ENCODE peak calls at places on chromosomes 13 and 19, in four cellular contexts. F is AG04450, S is suprapubic skin, E is ascending aorta. D is an unnamed sample.

GRCh38 chr19:52602931-52603330 is 32.8 kb downstream of the ZNF701 start:
- DNase-seq in S (no peak), E (no peak), F (no peak), D (no peak)

GRCh38 chr19:56309511-56310185 is 5.0 kb downstream of the ZSCAN5A start:
- DNase-seq in S (no peak), F (no peak), E (no peak), D (no peak)

GRCh38 chr13:44470623-44471562 is 97.3 kb downstream of the SERP2 start:
- DNase-seq in F (no peak), E (no peak), S (no peak), D (no peak)

GRCh38 chr13:63501702-63502101 is 2086.1 kb upstream of the PCDH20 start:
- DNase-seq in E (no peak), F (no peak), S (no peak), D (no peak)

GRCh38 chr13:99296270-99296865 is 10.8 kb downstream of the GPR183 start:
- DNase-seq in E (no peak), S (no peak), F (no peak), D (no peak)

GRCh38 chr13:80276371-80277289 is 64.3 kb downstream of the SPRY2 start:
- DNase-seq in S (no peak), F (no peak), E (no peak), D (no peak)

GRCh38 chr19:3538258-3538929 is 580 bp upstream of the TEKTIP1 start:
- DNase-seq in F (no peak), S (no peak), E (no peak), D (no peak)

GRCh38 chr19:39670998-39671397 is 15.3 kb downstream of the LGALS16 start:
- DNase-seq in S (no peak), F (no peak), E (no peak), D (no peak)

GRCh38 chr13:44303681-44304432 is 69.8 kb upstream of the SERP2 start:
- DNase-seq in F (no peak), E (peak; percentile 83), S (no peak), D (no peak)

GRCh38 chr13:59861676-59862075 is 302.1 kb downstream of the DIAPH3 start:
- DNase-seq in F (no peak), S (no peak), E (no peak), D (no peak)

GRCh38 chr13:31234729-31235128 is 35.0 kb downstream of the B3GLCT start:
- DNase-seq in E (no peak), S (no peak), F (no peak), D (no peak)

GRCh38 chr19:10510301-10510802 is 6.9 kb downstream of the S1PR5 start:
- DNase-seq in F (no peak), S (no peak), E (no peak), D (no peak)

GRCh38 chr13:103243495-103243894 is 177.3 kb upstream of the SLC10A2 start:
- DNase-seq in E (no peak), F (no peak), S (no peak), D (no peak)

GRCh38 chr19:41849067-41849466 is 4.2 kb downstream of the DMRTC2 start:
- DNase-seq in E (no peak), S (no peak), F (no peak), D (no peak)

GRCh38 chr19:48741222-48741999 is 1.0 kb upstream of the RASIP1 start:
- DNase-seq in E (no peak), F (no peak), S (no peak), D (no peak)

GRCh38 chr19:1103691-1104451 is at the start of gene GPX4:
- DNase-seq in E (peak; percentile 99), F (peak; percentile 99), S (peak; percentile 100), D (peak; percentile 98)

GRCh38 chr13:52195052-52195837 is 35.8 kb upstream of the NEK3 start:
- DNase-seq in F (peak; percentile 26), E (peak; percentile 92), S (peak; percentile 90), D (peak; percentile 84)

GRCh38 chr13:20131057-20131832 is 29.6 kb downstream of the GJA3 start:
- DNase-seq in F (no peak), S (no peak), E (no peak), D (no peak)

GRCh38 chr19:2110822-2111221 is 14.1 kb downstream of the IZUMO4 start:
- DNase-seq in E (no peak), F (no peak), S (no peak), D (no peak)

GRCh38 chr19:16336571-16336970 is 11.9 kb downstream of the KLF2 start:
- DNase-seq in E (no peak), F (no peak), S (no peak), D (no peak)

GRCh38 chr13:80137994-80138393 is 202.9 kb downstream of the SPRY2 start:
- DNase-seq in E (no peak), S (no peak), F (no peak), D (no peak)

GRCh38 chr19:47005873-47006272 is 13.8 kb upstream of the NPAS1 start:
- DNase-seq in F (no peak), S (no peak), E (no peak), D (no peak)

GRCh38 chr13:79659161-79659560 is 178.2 kb downstream of the NDFIP2 start:
- DNase-seq in E (no peak), S (no peak), F (no peak), D (no peak)

GRCh38 chr13:30123575-30123974 is 183.8 kb downstream of the KATNAL1 start:
- DNase-seq in F (no peak), S (no peak), E (no peak), D (no peak)

GRCh38 chr13:30121666-30122065 is 185.7 kb downstream of the KATNAL1 start:
- DNase-seq in F (no peak), E (no peak), S (no peak), D (no peak)

GRCh38 chr13:30121244-30121643 is 186.1 kb downstream of the KATNAL1 start:
- DNase-seq in F (no peak), E (no peak), S (no peak), D (no peak)

GRCh38 chr13:30119476-30119875 is 187.9 kb downstream of the KATNAL1 start:
- DNase-seq in S (no peak), F (no peak), E (no peak), D (no peak)

GRCh38 chr13:30120133-30120822 is 187.1 kb downstream of the KATNAL1 start:
- DNase-seq in E (no peak), F (no peak), S (no peak), D (no peak)
- H3K4me3 ChIP-seq in E (no peak overlapping the region), F (no peak overlapping the region), S (no peak overlapping the region), D (no peak overlapping the region)

GRCh38 chr13:76882431-76882830 is 3.8 kb downstream of the KCTD12 start:
- DNase-seq in S (peak; percentile 72), F (no peak), E (no peak), D (no peak)
- H3K27ac ChIP-seq in S (peak overlapping the region; percentile 5), F (no peak overlapping the region), E (peak overlapping the region; percentile 97), D (no peak overlapping the region)

DNA sequence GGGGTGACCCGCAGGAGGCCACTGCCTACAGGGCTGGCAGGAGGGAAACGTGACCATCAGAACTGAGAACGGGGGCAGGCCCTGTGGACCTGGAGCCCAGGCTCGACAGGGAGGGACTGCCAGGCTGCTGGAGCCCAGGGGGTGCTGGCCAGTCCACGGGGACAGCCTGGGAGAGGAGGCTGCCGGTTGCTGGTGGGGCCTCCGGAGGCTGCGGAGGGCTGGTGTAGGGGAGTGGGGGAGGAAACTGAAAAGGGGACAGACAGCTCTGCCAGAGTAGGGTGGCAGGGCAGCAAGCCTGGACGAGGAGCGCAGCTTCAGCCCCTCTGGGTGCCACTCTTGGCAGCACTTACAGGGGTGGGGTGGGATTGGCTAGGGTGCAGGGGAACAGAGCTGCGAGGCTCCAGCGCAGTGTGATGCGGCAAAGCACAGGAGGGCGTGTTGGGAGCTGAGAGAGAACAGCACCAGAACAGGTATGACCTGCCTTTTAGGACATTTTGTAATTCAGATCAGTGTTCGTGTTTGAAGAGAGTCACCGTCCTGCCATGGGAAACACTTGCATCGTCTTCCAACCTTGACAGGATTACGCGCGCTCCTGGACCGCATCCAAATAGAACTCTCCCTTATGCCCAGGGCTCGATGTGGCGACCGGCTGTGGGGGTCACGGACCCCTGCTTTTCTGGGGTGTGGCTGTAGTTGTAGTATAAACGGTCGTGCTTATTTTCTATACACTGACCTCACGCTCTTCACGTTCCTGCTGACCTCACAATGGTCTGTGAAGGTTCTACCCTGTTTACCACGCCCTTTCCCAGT is 19.9 kb upstream of the ARHGEF7 start:
- DNase-seq in F (no peak), S (no peak), E (no peak), D (no peak)
- H3K27me3 ChIP-seq in F (peaks cover 54% of the 10 kb centered on the region), S (peaks cover 47% of the 10 kb centered on the region), E (no peaks in the 10 kb centered on the region), D (peaks cover 57% of the 10 kb centered on the region)

DNA sequence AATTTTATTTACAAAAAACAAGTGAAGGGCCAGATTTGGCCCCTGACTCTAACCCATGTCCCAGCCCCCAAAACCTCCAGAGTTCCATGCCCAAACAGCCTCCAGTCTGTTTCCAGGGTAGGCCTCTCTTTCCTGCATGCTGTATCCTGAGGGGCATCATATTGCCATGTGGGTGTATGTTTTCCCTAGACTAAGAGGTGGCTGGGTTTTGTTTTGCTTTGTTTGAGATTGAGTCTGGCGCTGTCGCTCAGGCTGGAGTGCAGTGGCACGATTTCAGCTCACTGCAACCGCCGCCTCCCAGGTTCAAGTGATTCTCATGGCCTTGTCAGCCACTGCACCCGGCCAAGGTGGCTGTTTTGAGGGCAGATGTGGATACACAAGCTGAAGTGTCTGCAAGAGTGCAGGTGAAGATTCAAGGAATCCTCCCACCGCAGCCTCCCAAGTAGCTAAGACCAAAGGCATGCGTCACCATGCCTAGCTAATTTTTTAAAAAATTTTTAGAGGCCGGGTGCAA is 23.6 kb upstream of the LSM14A start:
- DNase-seq in E (no peak), S (no peak), F (no peak), D (no peak)
- H3K4me3 ChIP-seq in E (no peak overlapping the region), S (no peak overlapping the region), F (no peak overlapping the region), D (no peak overlapping the region)

GRCh38 chr13:110518150-110518525 is 43.4 kb downstream of the RAB20 start:
- DNase-seq in S (no peak), E (no peak), F (no peak), D (no peak)
- H3K27ac ChIP-seq in S (no peak overlapping the region), E (peak overlapping the region; percentile 67), F (no peak overlapping the region), D (no peak overlapping the region)

DNA sequence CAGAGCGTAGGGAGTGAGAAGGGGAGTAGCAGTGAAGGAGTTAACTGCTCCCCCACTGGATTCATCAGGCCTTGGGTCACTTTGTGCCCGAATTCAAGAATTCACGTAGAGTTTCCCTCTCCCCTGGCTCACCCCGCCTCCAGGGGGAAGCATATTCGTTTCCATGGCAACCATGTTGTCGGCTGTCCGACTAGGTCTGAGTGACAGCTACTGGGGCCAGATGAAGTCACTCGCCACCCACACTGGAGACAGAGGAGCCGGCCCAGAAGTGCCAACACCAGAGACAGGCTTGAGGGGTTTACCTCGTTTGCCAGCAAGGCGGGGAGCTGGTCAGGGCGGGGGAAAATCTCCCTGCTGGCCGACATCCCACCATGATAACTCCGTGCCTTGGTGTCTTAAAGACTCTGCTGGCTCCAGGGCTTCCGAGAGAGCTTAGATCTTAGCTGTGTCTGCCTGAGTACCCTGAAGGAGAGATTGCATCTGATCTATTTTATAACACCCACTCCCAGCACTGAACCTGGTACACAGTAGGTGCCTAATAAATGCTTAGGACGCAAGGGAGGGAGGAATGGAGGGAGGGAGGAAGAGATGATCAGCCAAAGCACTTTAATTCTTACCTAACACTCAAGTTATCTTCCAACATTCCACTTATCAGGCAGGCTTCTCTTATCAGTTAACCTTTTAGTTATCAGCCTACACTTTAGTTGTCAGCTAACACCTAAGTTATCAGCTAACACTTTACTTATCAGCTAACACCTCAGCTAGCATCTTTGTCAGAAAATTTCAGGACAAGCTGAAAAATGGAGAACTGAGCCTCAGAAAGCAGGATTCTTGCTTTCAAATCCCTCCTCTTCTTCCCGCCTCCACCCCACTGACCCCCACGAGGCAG is 57.2 kb upstream of the ZNRF4 start:
- DNase-seq in S (no peak), E (no peak), F (no peak), D (no peak)
- H3K27me3 ChIP-seq in S (peaks cover 60% of the 10 kb centered on the region), E (peaks cover 7% of the 10 kb centered on the region), F (peaks cover 44% of the 10 kb centered on the region), D (peaks cover 12% of the 10 kb centered on the region)